ENCODE peak calls at places on chromosome 11, in eight cellular contexts. C, V, X, R, W, Q, G and U are unnamed samples.

GRCh38 chr11:34348919-34349318 is 8.9 kb downstream of the ABTB2 start:
- DNase-seq in C (no peak), V (no peak), X (no peak), R (peak), W (no peak), Q (no peak), G (no peak), U (no peak)

GRCh38 chr11:86116996-86117705 is 48.3 kb upstream of the PICALM start:
- DNase-seq in C (peak), V (no peak), X (no peak), R (no peak), W (no peak), Q (no peak), G (no peak), U (no peak)

GRCh38 chr11:65882191-65883057 is 2.8 kb downstream of the CTSW start:
- DNase-seq in C (no peak), V (no peak), X (no peak), R (no peak), W (no peak), Q (no peak), G (no peak), U (no peak)

GRCh38 chr11:134014502-134014901 is 54.4 kb upstream of the JAM3 start:
- DNase-seq in C (no peak), V (no peak), X (no peak), R (no peak), W (no peak), Q (no peak), G (no peak), U (no peak)

GRCh38 chr11:44979536-44980399 is 29.1 kb upstream of the TP53I11 start:
- DNase-seq in C (no peak), V (no peak), X (no peak), R (peak), W (no peak), Q (no peak), G (no peak), U (no peak)

GRCh38 chr11:59802639-59803176 is 7.9 kb downstream of the MRPL16 start:
- DNase-seq in C (peak), V (no peak), X (no peak), R (peak), W (no peak), Q (no peak), G (peak), U (no peak)

GRCh38 chr11:111663820-111664219 is 61.6 kb downstream of the SIK2 start:
- DNase-seq in C (no peak), V (no peak), X (no peak), R (no peak), W (no peak), Q (no peak), G (no peak), U (no peak)

GRCh38 chr11:33949201-33949913 is 57.5 kb upstream of the LMO2 start:
- DNase-seq in C (no peak), V (no peak), X (no peak), R (no peak), W (no peak), Q (no peak), G (no peak), U (no peak)

GRCh38 chr11:76315182-76315853 is 65.6 kb downstream of the THAP12 start:
- DNase-seq in C (no peak), V (no peak), X (no peak), R (no peak), W (no peak), Q (no peak), G (no peak), U (no peak)

GRCh38 chr11:44920451-44920850 is 30.2 kb downstream of the TP53I11 start:
- DNase-seq in C (no peak), V (no peak), X (no peak), R (no peak), W (no peak), Q (no peak), G (no peak), U (no peak)

GRCh38 chr11:63165710-63166310 is 21.8 kb upstream of the SLC22A24 start:
- DNase-seq in C (no peak), V (no peak), X (no peak), R (no peak), W (no peak), Q (no peak), G (no peak), U (no peak)

GRCh38 chr11:120012245-120012644 is 125.7 kb downstream of the TRIM29 start:
- DNase-seq in C (no peak), V (no peak), X (no peak), R (no peak), W (no peak), Q (no peak), G (no peak), U (no peak)

GRCh38 chr11:79258606-79259005 is 182.2 kb downstream of the TENM4 start:
- DNase-seq in C (no peak), V (no peak), X (no peak), R (no peak), W (no peak), Q (no peak), G (no peak), U (no peak)

GRCh38 chr11:57791321-57792059 is 29.9 kb downstream of the CTNND1 start:
- DNase-seq in C (no peak), V (no peak), X (no peak), R (no peak), W (no peak), Q (no peak), G (no peak), U (no peak)

GRCh38 chr11:56196705-56197104 is 20.3 kb downstream of the OR5J2 start:
- DNase-seq in C (no peak), V (no peak), X (no peak), R (no peak), W (no peak), Q (no peak), G (no peak), U (no peak)

GRCh38 chr11:15293975-15294374 is 179.3 kb downstream of the INSC start:
- DNase-seq in C (no peak), V (no peak), X (no peak), R (no peak), W (no peak), Q (no peak), G (no peak), U (no peak)

GRCh38 chr11:117771841-117772240 is 25.2 kb downstream of the DSCAML1 start:
- DNase-seq in C (no peak), V (no peak), X (no peak), R (no peak), W (no peak), Q (no peak), G (no peak), U (no peak)

GRCh38 chr11:117479372-117479771 is 151.7 kb downstream of the CEP164 start:
- DNase-seq in C (no peak), V (no peak), X (no peak), R (no peak), W (no peak), Q (no peak), G (no peak), U (no peak)

GRCh38 chr11:65491614-65492386 is 7.0 kb upstream of the MALAT1 start:
- DNase-seq in C (peak), V (no peak), X (peak), R (peak), W (no peak), Q (peak), G (no peak), U (no peak)

GRCh38 chr11:114059278-114059983 is at the start of gene ZBTB16:
- DNase-seq in C (peak), V (peak), X (peak), R (peak), W (no peak), Q (no peak), G (no peak), U (no peak)

GRCh38 chr11:116078101-116078561 is 573.9 kb upstream of the CADM1 start:
- DNase-seq in C (no peak), V (no peak), X (no peak), R (no peak), W (no peak), Q (no peak), G (peak), U (no peak)

GRCh38 chr11:125348141-125348651 is 147.9 kb downstream of the FEZ1 start:
- DNase-seq in C (no peak), V (no peak), X (no peak), R (no peak), W (no peak), Q (no peak), G (no peak), U (no peak)

GRCh38 chr11:122769126-122769780 is 69.0 kb upstream of the CRTAM start:
- DNase-seq in C (no peak), V (no peak), X (no peak), R (no peak), W (no peak), Q (no peak), G (no peak), U (no peak)

GRCh38 chr11:6219359-6219758 is 14.0 kb downstream of the C11orf42 start:
- DNase-seq in C (peak), V (no peak), X (no peak), R (no peak), W (peak), Q (no peak), G (peak), U (no peak)